ENCODE peak calls at places on chromosomes 1 and 21, in six cellular contexts. M is mesenteric fat pad; Q is stimulated activated CD4-positive, alpha-beta T cell treated with anti-CD3 and anti-CD28 coated beads, TNF-alpha, amount 100 ng/mL, for 4 hours; Y is T-cell; K is cardiac fibroblast; L is heart right ventricle. C is an unnamed sample.

GRCh38 chr1:47438321-47439150 is 692 bp downstream of the FOXD2 start:
- DNase-seq in M (no peak), Q (no peak), Y (peak), K (no peak), L (no peak), C (peak)

GRCh38 chr1:15231714-15232201 is 15.3 kb upstream of the FHAD1 start:
- DNase-seq in M (peak), Q (no peak), Y (no peak), K (no peak), L (no peak), C (no peak)

GRCh38 chr1:37978541-37978940 is 11.3 kb downstream of the SF3A3 start:
- DNase-seq in M (no peak), Q (no peak), Y (no peak), K (no peak), L (no peak), C (no peak)

GRCh38 chr21:41954654-41955499 is 1.1 kb upstream of the C2CD2 start:
- DNase-seq in M (no peak), Q (no peak), Y (no peak), K (no peak), L (no peak), C (no peak)

GRCh38 chr1:107550358-107550757 is 409.5 kb downstream of the NTNG1 start:
- DNase-seq in M (no peak), Q (no peak), Y (no peak), K (no peak), L (no peak), C (no peak)

GRCh38 chr1:84164567-84165021 is 20.5 kb downstream of the PRKACB start:
- DNase-seq in M (no peak), Q (no peak), Y (no peak), K (peak), L (no peak), C (no peak)

GRCh38 chr1:177629526-177629925 is 340.3 kb downstream of the SEC16B start:
- DNase-seq in M (no peak), Q (no peak), Y (no peak), K (peak), L (no peak), C (no peak)

GRCh38 chr1:154155282-154155681 is 409 bp upstream of the NUP210L start:
- DNase-seq in M (no peak), Q (no peak), Y (no peak), K (peak), L (peak), C (peak)

GRCh38 chr1:77900687-77901293 is 12.4 kb downstream of the NEXN start:
- DNase-seq in M (no peak), Q (no peak), Y (no peak), K (peak), L (no peak), C (no peak)

C was measured in activated effector memory CD4-positive, alpha-beta T cell treated with anti-CD3 and anti-CD28 coated beads, Interleukin-2, amount 50 U/mL, for 16 hours.